ENCODE peak calls at places on chromosomes 16 and 17, in nine cellular contexts. X is tibial nerve, Z is right atrium auricular region, O is esophagus squamous epithelium, E is mucosa of descending colon, V is lower lobe of right lung, P is neural progenitor cell, Y is K562, R is IMR-90. A is an unnamed sample.

GRCh38 chr16:87149051-87149450 is 168.1 kb downstream of the C16orf95 start:
- DNase-seq in X (no peak), Z (no peak), O (no peak), E (no peak), V (no peak), P (no peak), Y (no peak), R (peak), A (no peak)

GRCh38 chr17:77492446-77493237 is 351.9 kb downstream of the SEC14L1 start:
- DNase-seq in X (peak), Z (no peak), O (no peak), E (no peak), V (peak), P (no peak), Y (no peak), R (no peak), A (no peak)

GRCh38 chr16:2033057-2033911 is 6.6 kb downstream of the NHERF2 start:
- DNase-seq in X (no peak), Z (peak), O (no peak), E (peak), V (no peak), P (peak), Y (peak), R (peak), A (no peak)

GRCh38 chr17:79803421-79803996 is 6.6 kb upstream of the CBX8 start:
- DNase-seq in X (no peak), Z (no peak), O (no peak), E (no peak), V (no peak), P (peak), Y (no peak), R (no peak), A (no peak)

GRCh38 chr16:30351586-30352419 is 3.3 kb downstream of the CD2BP2 start:
- DNase-seq in X (peak), Z (peak), O (no peak), E (peak), V (peak), P (no peak), Y (no peak), R (peak), A (no peak)

GRCh38 chr16:63426275-63426870 is 1390.1 kb upstream of the CDH8 start:
- DNase-seq in X (no peak), Z (no peak), O (no peak), E (no peak), V (no peak), P (no peak), Y (no peak), R (no peak), A (no peak)

GRCh38 chr16:19601083-19601976 is 45.8 kb downstream of the VPS35L start:
- DNase-seq in X (no peak), Z (no peak), O (no peak), E (no peak), V (no peak), P (peak), Y (peak), R (peak), A (peak)

GRCh38 chr17:60277258-60277657 is 114.7 kb downstream of the USP32 start:
- DNase-seq in X (no peak), Z (no peak), O (no peak), E (no peak), V (no peak), P (no peak), Y (no peak), R (no peak), A (no peak)

GRCh38 chr17:8430966-8431365 is 4.7 kb upstream of the NDEL1 start:
- DNase-seq in X (no peak), Z (peak), O (no peak), E (no peak), V (no peak), P (peak), Y (no peak), R (peak), A (no peak)

GRCh38 chr16:87580855-87581261 is 21.4 kb upstream of the JPH3 start:
- DNase-seq in X (no peak), Z (no peak), O (no peak), E (no peak), V (no peak), P (no peak), Y (peak), R (peak), A (no peak)

GRCh38 chr16:57132470-57132869 is 40.1 kb downstream of the CPNE2 start:
- DNase-seq in X (no peak), Z (no peak), O (no peak), E (peak), V (no peak), P (no peak), Y (no peak), R (no peak), A (no peak)

GRCh38 chr17:80319262-80319998 is 58.8 kb downstream of the RNF213 start:
- DNase-seq in X (no peak), Z (no peak), O (no peak), E (no peak), V (no peak), P (no peak), Y (no peak), R (no peak), A (no peak)

GRCh38 chr16:1929578-1930337 is 11.5 kb upstream of the HS3ST6 start:
- DNase-seq in X (peak), Z (peak), O (peak), E (peak), V (peak), P (peak), Y (peak), R (peak), A (peak)

GRCh38 chr16:23917621-23918020 is 81.8 kb downstream of the PRKCB start:
- DNase-seq in X (no peak), Z (no peak), O (no peak), E (no peak), V (no peak), P (no peak), Y (no peak), R (no peak), A (peak)

GRCh38 chr16:27254262-27254811 is 14.2 kb downstream of the NSMCE1 start:
- DNase-seq in X (no peak), Z (no peak), O (no peak), E (no peak), V (peak), P (no peak), Y (no peak), R (no peak), A (peak)

GRCh38 chr17:1590031-1590746 is 27.6 kb upstream of the PITPNA start:
- DNase-seq in X (no peak), Z (peak), O (no peak), E (peak), V (peak), P (no peak), Y (peak), R (peak), A (peak)

GRCh38 chr16:47110939-47111338 is 32.8 kb downstream of the NETO2 start:
- DNase-seq in X (no peak), Z (no peak), O (no peak), E (no peak), V (no peak), P (peak), Y (peak), R (no peak), A (no peak)

GRCh38 chr17:72588961-72589360 is 468.1 kb downstream of the SOX9 start:
- DNase-seq in X (no peak), Z (no peak), O (no peak), E (peak), V (peak), P (no peak), Y (no peak), R (peak), A (no peak)

GRCh38 chr16:89343501-89344291 is 126.2 kb downstream of the ZNF778 start:
- DNase-seq in X (no peak), Z (no peak), O (no peak), E (peak), V (peak), P (no peak), Y (no peak), R (peak), A (no peak)

GRCh38 chr17:61235001-61235820 is 164.4 kb upstream of the TBX2 start:
- DNase-seq in X (no peak), Z (no peak), O (no peak), E (no peak), V (no peak), P (no peak), Y (peak), R (no peak), A (no peak)

GRCh38 chr17:37261286-37261685 is 114.5 kb upstream of the C17orf78 start:
- DNase-seq in X (no peak), Z (no peak), O (no peak), E (no peak), V (no peak), P (no peak), Y (no peak), R (peak), A (no peak)

GRCh38 chr16:24524855-24525652 is 14.3 kb upstream of the RBBP6 start:
- DNase-seq in X (no peak), Z (no peak), O (no peak), E (no peak), V (no peak), P (no peak), Y (no peak), R (no peak), A (no peak)

GRCh38 chr16:64627288-64627687 is 494.6 kb downstream of the CDH11 start:
- DNase-seq in X (no peak), Z (no peak), O (no peak), E (no peak), V (no peak), P (peak), Y (no peak), R (no peak), A (no peak)

GRCh38 chr17:1169471-1169908 is 10.3 kb downstream of the ABR start:
- DNase-seq in X (no peak), Z (no peak), O (no peak), E (no peak), V (no peak), P (no peak), Y (no peak), R (no peak), A (no peak)

GRCh38 chr16:27633221-27633620 is 83.3 kb downstream of the KATNIP start:
- DNase-seq in X (no peak), Z (no peak), O (no peak), E (no peak), V (no peak), P (no peak), Y (no peak), R (no peak), A (no peak)

GRCh38 chr16:84959045-84959576 is 52.2 kb downstream of the ZDHHC7 start:
- DNase-seq in X (no peak), Z (no peak), O (no peak), E (no peak), V (no peak), P (no peak), Y (peak), R (no peak), A (no peak)
- TF ChIP-seq CTCF in X (no peak), Z (no peak), O (no peak), E (no peak), V (no peak), P (peak), Y (peak), R (peak), A (peak)

GRCh38 chr16:85935957-85936760 is 37.2 kb downstream of the IRF8 start:
- DNase-seq in X (no peak), Z (no peak), O (no peak), E (peak), V (no peak), P (no peak), Y (no peak), R (no peak), A (peak)
- TF ChIP-seq CTCF in X (no peak), Z (no peak), O (no peak), E (no peak), V (no peak), P (no peak), Y (no peak), R (no peak), A (no peak)

DNA sequence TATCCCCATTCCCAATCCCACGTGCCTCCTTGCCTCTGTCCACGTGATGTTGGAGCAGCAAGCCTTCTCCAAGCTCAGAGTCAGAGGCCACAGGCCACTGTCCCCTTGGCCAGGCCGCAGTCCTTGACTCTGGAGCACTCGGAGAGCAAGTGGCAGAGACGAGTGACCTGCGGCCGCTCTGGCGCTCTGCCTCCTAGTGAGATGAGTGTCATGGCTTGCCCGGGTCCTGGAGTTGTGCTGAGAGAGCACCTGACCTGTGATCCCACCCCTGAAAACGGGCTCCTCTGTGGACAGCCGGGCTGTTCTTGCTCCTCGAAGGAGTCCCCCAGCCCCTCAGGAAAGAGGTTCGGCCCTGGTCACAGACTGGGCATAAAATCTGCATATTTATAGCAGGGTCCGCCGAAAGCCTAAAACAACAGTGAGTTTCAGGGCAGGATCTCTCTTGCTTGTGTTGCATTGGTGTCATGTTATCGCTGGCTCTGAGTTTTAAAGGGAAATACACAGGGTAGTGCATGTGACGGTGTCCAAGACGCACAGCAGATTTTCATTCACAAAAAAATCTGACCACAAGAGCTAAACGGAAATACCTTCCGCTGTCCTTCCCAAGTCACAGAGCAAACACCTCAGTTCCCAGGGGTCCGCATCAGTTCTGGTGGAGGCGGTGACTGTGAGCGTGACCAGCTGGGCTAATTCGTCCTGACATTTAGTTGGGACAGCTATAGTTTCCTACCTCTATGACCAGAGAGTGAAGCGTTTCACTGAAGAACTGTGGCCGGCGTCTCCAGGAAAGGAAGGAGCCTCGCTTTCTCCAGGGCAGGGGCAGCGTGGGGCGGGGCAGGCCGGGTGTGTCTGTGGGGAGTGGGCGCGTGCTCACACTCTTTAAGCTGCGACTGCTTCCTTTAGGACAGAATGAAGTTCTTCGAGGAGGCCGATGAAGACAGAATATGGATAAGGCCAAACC is 10.3 kb upstream of the FASN start:
- DNase-seq in X (no peak), Z (no peak), O (no peak), E (no peak), V (no peak), P (no peak), Y (no peak), R (peak), A (no peak)
- TF ChIP-seq CTCF in X (no peak), Z (no peak), O (no peak), E (no peak), V (no peak), P (no peak), Y (no peak), R (no peak), A (no peak)

GRCh38 chr17:75722076-75722475 is 817 bp downstream of the ITGB4 start:
- DNase-seq in X (no peak), Z (no peak), O (no peak), E (peak), V (peak), P (no peak), Y (no peak), R (no peak), A (no peak)
- TF ChIP-seq CTCF in X (peak), Z (no peak), O (no peak), E (no peak), V (no peak), P (no peak), Y (no peak), R (no peak), A (no peak)

DNA sequence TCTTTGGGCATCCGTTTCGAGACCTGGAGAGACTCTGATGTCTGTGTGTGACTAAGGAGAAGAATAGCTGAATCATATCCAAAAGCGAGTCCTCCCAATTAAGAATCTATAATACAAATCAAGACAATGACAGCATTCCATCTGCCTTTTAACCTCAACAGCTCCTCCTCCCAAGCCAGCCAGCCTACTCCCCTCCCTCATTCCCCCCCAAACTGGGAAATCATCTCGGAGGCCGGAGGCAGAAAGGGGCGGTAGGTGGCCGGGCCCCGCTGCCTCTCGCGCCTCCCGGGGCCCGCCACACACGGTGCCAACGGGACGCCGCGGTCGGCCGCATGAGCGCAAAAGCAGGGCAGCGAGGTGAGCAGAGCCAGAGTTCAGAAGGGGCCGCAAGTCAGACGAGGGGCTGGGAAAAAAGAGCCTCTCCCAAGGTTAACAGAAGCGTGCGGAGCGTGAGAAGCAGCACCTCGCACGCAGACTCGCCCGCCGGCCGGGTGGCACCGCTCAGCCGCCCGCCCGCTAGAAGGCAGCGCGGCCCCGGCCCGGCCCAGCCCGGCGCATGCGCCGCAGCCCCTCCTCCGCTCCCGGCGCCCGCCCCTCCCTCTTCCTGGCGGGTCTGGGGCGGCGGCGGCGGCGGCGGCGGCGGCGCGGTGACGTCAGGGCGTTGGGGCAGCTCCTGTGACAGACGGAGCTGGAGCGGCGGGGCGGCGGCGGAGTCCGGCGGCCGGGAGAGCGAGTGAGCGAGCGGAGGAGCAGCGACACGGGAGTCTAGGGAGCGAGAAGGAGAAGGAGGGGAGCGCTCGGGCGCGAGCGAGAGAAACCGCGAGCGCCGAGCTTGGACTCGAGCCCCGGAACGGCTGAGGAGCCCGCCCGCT is at the start of gene PAFAH1B1:
- DNase-seq in X (peak), Z (peak), O (peak), E (peak), V (peak), P (peak), Y (peak), R (peak), A (peak)
- TF ChIP-seq CTCF in X (peak), Z (peak), O (no peak), E (no peak), V (peak), P (peak), Y (no peak), R (peak), A (peak)

GRCh38 chr17:28317965-28318758 is 838 bp upstream of the TMEM97 start:
- DNase-seq in X (no peak), Z (no peak), O (no peak), E (no peak), V (no peak), P (peak), Y (peak), R (no peak), A (no peak)

GRCh38 chr17:28317099-28317964 is 1.7 kb upstream of the TMEM97 start:
- DNase-seq in X (no peak), Z (no peak), O (no peak), E (no peak), V (no peak), P (no peak), Y (peak), R (no peak), A (no peak)

GRCh38 chr17:28315846-28316705 is 2.9 kb upstream of the TMEM97 start:
- DNase-seq in X (no peak), Z (no peak), O (no peak), E (no peak), V (no peak), P (no peak), Y (peak), R (no peak), A (no peak)

GRCh38 chr17:28320215-28321061 is 1.4 kb downstream of the TMEM97 start:
- DNase-seq in X (no peak), Z (no peak), O (no peak), E (no peak), V (no peak), P (no peak), Y (peak), R (no peak), A (no peak)

DNA sequence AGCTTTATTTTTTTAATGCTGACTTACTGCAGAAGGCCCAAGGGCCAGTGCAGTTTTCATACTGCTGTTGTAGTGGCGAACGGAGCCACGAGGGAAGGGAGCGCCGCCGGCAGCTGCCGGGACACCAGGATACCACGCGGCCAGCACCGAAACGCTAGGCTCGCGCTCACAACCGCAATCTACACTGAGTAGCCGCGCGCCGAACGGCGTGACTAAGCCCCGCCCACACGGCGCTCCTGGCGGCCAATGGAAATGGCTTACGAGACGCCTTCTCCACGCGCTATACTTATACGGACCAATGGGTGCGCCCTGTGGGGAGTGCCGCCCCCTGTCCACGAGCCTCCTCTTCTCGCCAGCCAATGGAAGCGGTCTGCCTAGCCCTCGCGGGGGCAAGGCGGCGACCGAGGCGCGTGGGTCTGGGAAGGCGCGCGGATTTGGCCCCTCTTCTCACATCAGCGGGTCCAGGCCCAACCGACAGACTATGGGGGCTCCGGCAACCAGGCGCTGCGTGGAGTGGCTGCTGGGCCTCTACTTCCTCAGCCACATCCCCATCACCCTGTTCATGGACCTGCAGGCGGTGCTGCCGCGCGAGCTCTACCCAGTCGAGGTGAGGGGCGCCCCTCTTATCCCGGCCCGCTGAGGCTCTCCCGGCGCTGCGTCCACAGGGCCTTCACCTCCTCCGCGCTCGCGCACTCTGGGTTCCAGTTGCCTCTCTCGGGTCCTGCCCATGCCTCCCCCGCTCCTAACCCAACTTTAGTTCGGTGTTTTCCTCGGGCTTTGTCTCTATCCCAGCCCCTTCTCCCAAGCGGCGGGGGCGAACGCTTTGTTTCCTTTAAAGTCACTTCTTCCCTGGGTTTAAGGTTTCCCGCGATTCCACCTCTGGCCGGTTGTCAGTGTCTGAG is at the start of gene TMEM97:
- DNase-seq in X (peak), Z (peak), O (peak), E (peak), V (peak), P (peak), Y (peak), R (peak), A (peak)
- TF ChIP-seq CTCF in X (peak), Z (no peak), O (no peak), E (no peak), V (peak), P (no peak), Y (no peak), R (peak), A (no peak)

DNA sequence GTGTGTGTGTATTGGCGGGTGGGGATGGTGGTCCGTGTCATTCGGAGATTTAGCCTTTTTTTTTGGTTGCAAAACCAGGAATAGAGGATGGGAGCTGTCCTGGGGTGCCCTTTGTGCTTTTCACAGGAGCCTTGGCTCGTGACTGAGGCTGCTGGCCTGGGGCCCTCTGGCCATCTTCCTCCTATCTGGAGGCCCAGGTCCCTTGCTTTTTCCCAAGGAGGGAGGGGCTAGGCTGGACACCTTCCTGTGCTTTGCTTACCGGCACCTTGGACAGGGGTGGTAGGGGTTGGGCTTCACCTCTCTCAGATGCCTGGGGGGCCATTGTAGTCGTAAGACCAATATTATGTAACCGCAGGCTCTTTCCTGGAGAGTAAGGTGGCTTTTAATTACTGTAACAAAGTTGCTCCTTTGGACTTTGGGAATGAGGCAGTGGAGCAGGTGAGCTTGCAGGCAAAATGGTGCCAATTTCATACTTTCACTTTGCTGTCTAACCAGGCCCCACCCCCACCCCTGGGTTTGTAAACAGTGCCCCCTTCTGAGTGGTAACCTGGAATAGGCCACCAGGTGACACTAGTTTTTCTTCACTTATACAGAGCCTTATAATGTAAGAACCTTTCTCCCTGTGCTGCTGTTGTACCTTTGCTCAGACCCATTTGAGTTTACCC is 1.2 kb downstream of the DYNLL2 start:
- DNase-seq in X (no peak), Z (no peak), O (no peak), E (peak), V (peak), P (peak), Y (peak), R (no peak), A (peak)
- TF ChIP-seq CTCF in X (no peak), Z (peak), O (no peak), E (no peak), V (peak), P (peak), Y (peak), R (no peak), A (peak)

A was measured in GM20000.